ENCODE peak calls at places on chromosomes 1 and 21, in four cellular contexts. J is stomach, B is H1, M is heart left ventricle. F is an unnamed sample.

GRCh38 chr1:7410156-7410555 is 360.9 kb upstream of the VAMP3 start:
- DNase-seq in J (no peak), B (no peak), M (no peak), F (peak; percentile 60)

GRCh38 chr21:25735895-25736597 is 1.3 kb downstream of the GABPA start:
- DNase-seq in J (no peak), B (no peak), M (no peak), F (no peak)

GRCh38 chr1:209875510-209875909 is 47.7 kb downstream of the UTP25 start:
- DNase-seq in J (no peak), B (no peak), M (no peak), F (no peak)

GRCh38 chr1:167878372-167879160 is 35.4 kb downstream of the ADCY10 start:
- DNase-seq in J (no peak), B (no peak), M (no peak), F (no peak)

GRCh38 chr1:219703240-219703639 is 90.3 kb upstream of the ZC3H11B start:
- DNase-seq in J (no peak), B (no peak), M (no peak), F (no peak)

GRCh38 chr1:162538815-162539431 is 22.6 kb upstream of the UAP1 start:
- DNase-seq in J (no peak), B (no peak), M (no peak), F (no peak)

GRCh38 chr1:52599236-52599635 is 2.9 kb upstream of the GPX7 start:
- DNase-seq in J (no peak), B (no peak), M (no peak), F (no peak)

GRCh38 chr1:181149326-181150000 is 61.0 kb downstream of the IER5 start:
- DNase-seq in J (peak; percentile 43), B (no peak), M (no peak), F (no peak)

GRCh38 chr1:217393901-217394300 is 237.0 kb downstream of the GPATCH2 start:
- DNase-seq in J (no peak), B (no peak), M (no peak), F (no peak)

GRCh38 chr1:68324316-68324715 is 92.0 kb upstream of the WLS start:
- DNase-seq in J (no peak), B (no peak), M (no peak), F (no peak)

GRCh38 chr1:96713649-96714048 is 7.9 kb upstream of the PTBP2 start:
- DNase-seq in J (no peak), B (no peak), M (no peak), F (no peak)

GRCh38 chr1:230393722-230394121 is 32.4 kb downstream of the PGBD5 start:
- DNase-seq in J (no peak), B (no peak), M (no peak), F (no peak)

GRCh38 chr1:54477153-54477561 is 70.9 kb upstream of the ACOT11 start:
- DNase-seq in J (no peak), B (no peak), M (no peak), F (no peak)
- H3K4me1 ChIP-seq in J (peaks cover 27% of the 10 kb centered on the region), B (peaks cover 61% of the 10 kb centered on the region), M (peaks cover 14% of the 10 kb centered on the region), F (peaks cover 41% of the 10 kb centered on the region)

GRCh38 chr1:204225841-204226745 is 12.3 kb upstream of the GOLT1A start:
- DNase-seq in J (peak; percentile 65), B (no peak), M (no peak), F (no peak)
- TF ChIP-seq POLR2A in J (no peak), B (no peak), M (no peak), F (no peak)

GRCh38 chr1:171983584-171983983 is 142.3 kb downstream of the DNM3 start:
- DNase-seq in J (no peak), B (no peak), M (no peak), F (no peak)
- TF ChIP-seq CTCF in J (no peak), B (peak; percentile 24), M (peak; percentile 32), F (peak; percentile 13)

GRCh38 chr21:29320021-29320420 is 21.3 kb downstream of the BACH1 start:
- DNase-seq in J (no peak), B (no peak), M (no peak), F (no peak)
- H3K4me1 ChIP-seq in J (peaks cover 58% of the 10 kb centered on the region), B (no peaks in the 10 kb centered on the region), M (peaks cover 46% of the 10 kb centered on the region), F (peaks cover 47% of the 10 kb centered on the region)

GRCh38 chr21:36156815-36157670 is at the start of gene DOP1B:
- DNase-seq in J (no peak), B (no peak), M (no peak), F (no peak)
- TF ChIP-seq POLR2A in J (no peak), B (no peak), M (peak; percentile 88), F (no peak)

GRCh38 chr21:33975548-33976081 is 60.0 kb upstream of the ATP5PO start:
- DNase-seq in J (no peak), B (no peak), M (no peak), F (peak; percentile 87)
- TF ChIP-seq CTCF in J (no peak), B (no peak), M (no peak), F (no peak)

GRCh38 chr1:106768501-106768900 is 288.0 kb upstream of the PRMT6 start:
- DNase-seq in J (no peak), B (no peak), M (no peak), F (no peak)

GRCh38 chr1:106768077-106768476 is 288.4 kb upstream of the PRMT6 start:
- DNase-seq in J (no peak), B (no peak), M (no peak), F (no peak)

GRCh38 chr1:106773206-106773605 is 283.3 kb upstream of the PRMT6 start:
- DNase-seq in J (no peak), B (no peak), M (no peak), F (no peak)
- H3K4me1 ChIP-seq in J (no peaks in the 10 kb centered on the region), B (no peaks in the 10 kb centered on the region), M (no peaks in the 10 kb centered on the region), F (no peaks in the 10 kb centered on the region)

DNA sequence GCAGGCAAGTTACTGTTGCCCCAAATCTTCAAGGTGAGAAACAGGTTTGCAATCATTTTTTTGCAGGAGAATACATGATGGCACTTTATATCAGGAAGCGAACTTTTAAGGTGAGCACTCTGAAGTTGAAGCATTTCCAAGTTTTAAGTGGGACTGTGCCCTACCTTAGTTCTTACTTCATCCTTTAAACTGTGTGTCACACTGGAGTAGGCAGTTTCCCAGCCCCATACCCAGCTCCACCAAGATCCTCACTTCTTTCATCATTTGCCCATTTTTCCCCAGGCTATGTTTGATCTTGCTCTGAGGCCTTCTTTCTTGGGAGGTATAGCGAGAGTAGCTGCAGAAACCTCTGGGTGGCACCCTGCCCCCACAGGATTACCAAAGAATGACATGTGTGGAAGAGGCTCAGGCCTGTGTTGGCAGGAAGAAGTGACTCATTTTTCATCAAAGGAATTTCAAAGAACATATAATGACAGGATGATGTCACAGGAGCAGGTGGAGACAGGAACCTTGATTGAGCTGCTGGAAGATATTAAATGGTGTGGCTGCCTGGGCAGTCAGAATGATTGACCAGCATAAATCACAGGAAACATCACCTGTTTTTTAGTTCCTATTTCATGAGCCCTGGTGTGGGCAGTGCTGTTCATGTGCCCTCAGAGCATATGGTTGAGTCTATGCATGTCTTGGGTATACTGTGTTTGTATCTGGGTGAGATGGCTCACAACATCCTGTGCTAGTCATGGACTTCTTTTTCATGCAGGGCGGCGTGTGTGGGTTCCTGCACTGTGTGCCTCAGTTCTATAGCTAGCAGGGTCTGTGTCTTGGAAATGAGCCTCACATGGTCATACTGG is 20.8 kb upstream of the MACF1 start:
- DNase-seq in J (peak; percentile 61), B (no peak), M (peak; percentile 32), F (no peak)
- TF ChIP-seq POLR2A in J (no peak), B (no peak), M (no peak), F (no peak)

GRCh38 chr1:225735252-225736149 is 42.1 kb upstream of the SRP9 start:
- DNase-seq in J (peak; percentile 74), B (no peak), M (peak; percentile 82), F (peak; percentile 96)
- TF ChIP-seq CTCF in J (no peak), B (no peak), M (no peak), F (no peak)